ENCODE peak calls at places on chromosomes 13 and 19, in eight cellular contexts. N is body of pancreas, O is PC-3, D is endodermal cell, C is IMR-90, J is small intestine, Q is lower lobe of right lung, K is ovary. M is an unnamed sample.

GRCh38 chr13:41136396-41137031 is 3.9 kb upstream of the KBTBD6 start:
- DNase-seq in N (no peak), O (peak; percentile 13), D (no peak), C (no peak), J (no peak), Q (no peak), K (no peak), M (no peak)

GRCh38 chr19:54329476-54330165 is 9.3 kb downstream of the LILRA4 start:
- DNase-seq in N (no peak), O (no peak), D (no peak), C (no peak), J (no peak), Q (peak; percentile 10), K (no peak), M (no peak)

GRCh38 chr19:4390017-4390861 is 10.1 kb downstream of the SH3GL1 start:
- DNase-seq in N (peak; percentile 59), O (no peak), D (peak; percentile 94), C (peak; percentile 56), J (no peak), Q (peak; percentile 46), K (peak; percentile 37), M (no peak)

GRCh38 chr19:40274585-40275544 is 10.3 kb downstream of the AKT2 start:
- DNase-seq in N (no peak), O (no peak), D (no peak), C (no peak), J (no peak), Q (no peak), K (no peak), M (no peak)

GRCh38 chr13:20137875-20138274 is 23.0 kb downstream of the GJA3 start:
- DNase-seq in N (no peak), O (no peak), D (no peak), C (no peak), J (no peak), Q (no peak), K (no peak), M (no peak)

GRCh38 chr19:11324079-11324661 is 15.3 kb downstream of the RAB3D start:
- DNase-seq in N (peak; percentile 84), O (peak; percentile 57), D (no peak), C (peak; percentile 94), J (peak; percentile 65), Q (peak; percentile 89), K (peak; percentile 84), M (no peak)

GRCh38 chr19:3374369-3375112 is 8.2 kb downstream of the NFIC start:
- DNase-seq in N (peak; percentile 96), O (no peak), D (no peak), C (no peak), J (no peak), Q (no peak), K (peak; percentile 71), M (no peak)

GRCh38 chr13:49853535-49853934 is 61.1 kb upstream of the KPNA3 start:
- DNase-seq in N (no peak), O (no peak), D (no peak), C (no peak), J (no peak), Q (no peak), K (no peak), M (no peak)

GRCh38 chr19:49488046-49488862 is 846 bp downstream of the RPL13A start:
- DNase-seq in N (no peak), O (no peak), D (peak; percentile 76), C (no peak), J (no peak), Q (no peak), K (no peak), M (no peak)

GRCh38 chr13:110334841-110335490 is 27.9 kb downstream of the COL4A2 start:
- DNase-seq in N (no peak), O (no peak), D (no peak), C (no peak), J (no peak), Q (no peak), K (no peak), M (no peak)

GRCh38 chr19:29668746-29669609 is 3.7 kb downstream of the PLEKHF1 start:
- DNase-seq in N (no peak), O (no peak), D (no peak), C (no peak), J (no peak), Q (no peak), K (no peak), M (no peak)

GRCh38 chr13:97308735-97309429 is 86.7 kb downstream of the MBNL2 start:
- DNase-seq in N (no peak), O (peak; percentile 44), D (no peak), C (peak; percentile 34), J (no peak), Q (no peak), K (no peak), M (no peak)

GRCh38 chr13:105037064-105037463 is 1498.4 kb downstream of the EFNB2 start:
- DNase-seq in N (no peak), O (peak; percentile 23), D (no peak), C (no peak), J (no peak), Q (no peak), K (no peak), M (no peak)

GRCh38 chr13:44651209-44651608 is 75.1 kb upstream of the TSC22D1 start:
- DNase-seq in N (no peak), O (no peak), D (no peak), C (no peak), J (no peak), Q (no peak), K (no peak), M (no peak)

GRCh38 chr13:44938854-44939253 is 50.4 kb downstream of the NUFIP1 start:
- DNase-seq in N (no peak), O (no peak), D (no peak), C (no peak), J (no peak), Q (no peak), K (no peak), M (no peak)

GRCh38 chr13:51832471-51833152 is 12.4 kb downstream of the TMEM272 start:
- DNase-seq in N (peak; percentile 51), O (peak; percentile 17), D (peak; percentile 68), C (peak; percentile 8), J (no peak), Q (no peak), K (no peak), M (peak; percentile 19)

GRCh38 chr19:45883586-45883880 is 2.4 kb downstream of the IRF2BP1 start:
- DNase-seq in N (no peak), O (no peak), D (peak; percentile 50), C (no peak), J (no peak), Q (no peak), K (no peak), M (no peak)

GRCh38 chr19:45879971-45880370 is 6.0 kb downstream of the IRF2BP1 start:
- DNase-seq in N (no peak), O (no peak), D (no peak), C (no peak), J (no peak), Q (no peak), K (no peak), M (no peak)

GRCh38 chr19:45881082-45881908 is 4.6 kb downstream of the IRF2BP1 start:
- DNase-seq in N (peak; percentile 77), O (no peak), D (peak; percentile 56), C (no peak), J (peak; percentile 36), Q (no peak), K (no peak), M (no peak)

GRCh38 chr19:45882652-45883585 is 3.0 kb downstream of the IRF2BP1 start:
- DNase-seq in N (peak; percentile 99), O (peak; percentile 85), D (peak; percentile 98), C (peak; percentile 82), J (peak; percentile 91), Q (peak; percentile 90), K (peak; percentile 82), M (peak; percentile 73)

GRCh38 chr19:45881909-45882528 is 3.9 kb downstream of the IRF2BP1 start:
- DNase-seq in N (peak; percentile 90), O (no peak), D (peak; percentile 91), C (no peak), J (peak; percentile 76), Q (no peak), K (no peak), M (no peak)
- H3K4me1 ChIP-seq in N (peaks cover 86% of the 10 kb centered on the region), O (peaks cover 20% of the 10 kb centered on the region), D (peaks cover 6% of the 10 kb centered on the region), C (peaks cover 9% of the 10 kb centered on the region), J (peaks cover 8% of the 10 kb centered on the region), Q (peaks cover 45% of the 10 kb centered on the region), K (peaks cover 21% of the 10 kb centered on the region), M (peaks cover 35% of the 10 kb centered on the region)

DNA sequence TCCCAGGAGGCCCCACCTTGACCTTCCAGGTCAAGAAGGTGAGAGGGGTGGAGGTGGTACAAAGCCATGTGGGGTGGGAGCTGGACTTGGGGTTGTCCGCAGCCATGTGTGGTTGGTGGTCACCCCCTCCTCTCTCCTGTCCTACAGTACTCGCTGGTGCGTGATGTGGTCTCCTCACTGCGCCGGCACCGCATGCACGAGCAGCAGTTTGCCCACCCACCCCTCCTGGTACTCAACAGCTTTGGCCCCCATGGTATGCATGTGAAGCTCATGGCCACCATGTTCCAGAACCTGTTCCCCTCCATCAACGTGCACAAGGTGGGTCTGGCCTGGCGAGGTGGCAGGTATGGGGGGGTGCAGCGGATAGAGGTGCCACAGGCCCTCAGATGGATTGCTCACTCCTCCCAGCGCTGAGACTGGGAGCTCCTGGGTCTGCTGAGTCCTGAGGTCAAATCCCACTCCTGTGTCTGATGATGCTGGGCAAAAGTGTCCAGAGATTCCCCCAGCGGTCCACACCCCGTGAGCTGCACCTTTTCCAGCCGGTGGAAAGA is 1.7 kb downstream of the PPAN start:
- DNase-seq in N (no peak), O (no peak), D (no peak), C (no peak), J (no peak), Q (no peak), K (no peak), M (no peak)
- H3K4me3 ChIP-seq in N (no peak overlapping the region), O (peak overlapping the region; percentile 88), D (no peak overlapping the region), C (no peak overlapping the region), J (no peak overlapping the region), Q (no peak overlapping the region), K (no peak overlapping the region), M (no peak overlapping the region)

GRCh38 chr19:6125571-6125989 is 9.9 kb upstream of the ACSBG2 start:
- DNase-seq in N (peak; percentile 79), O (peak; percentile 95), D (peak; percentile 84), C (peak; percentile 77), J (peak; percentile 85), Q (peak; percentile 66), K (peak; percentile 53), M (peak; percentile 43)
- H3K4me1 ChIP-seq in N (no peaks in the 10 kb centered on the region), O (no peaks in the 10 kb centered on the region), D (no peaks in the 10 kb centered on the region), C (no peaks in the 10 kb centered on the region), J (no peaks in the 10 kb centered on the region), Q (no peaks in the 10 kb centered on the region), K (no peaks in the 10 kb centered on the region), M (no peaks in the 10 kb centered on the region)

DNA sequence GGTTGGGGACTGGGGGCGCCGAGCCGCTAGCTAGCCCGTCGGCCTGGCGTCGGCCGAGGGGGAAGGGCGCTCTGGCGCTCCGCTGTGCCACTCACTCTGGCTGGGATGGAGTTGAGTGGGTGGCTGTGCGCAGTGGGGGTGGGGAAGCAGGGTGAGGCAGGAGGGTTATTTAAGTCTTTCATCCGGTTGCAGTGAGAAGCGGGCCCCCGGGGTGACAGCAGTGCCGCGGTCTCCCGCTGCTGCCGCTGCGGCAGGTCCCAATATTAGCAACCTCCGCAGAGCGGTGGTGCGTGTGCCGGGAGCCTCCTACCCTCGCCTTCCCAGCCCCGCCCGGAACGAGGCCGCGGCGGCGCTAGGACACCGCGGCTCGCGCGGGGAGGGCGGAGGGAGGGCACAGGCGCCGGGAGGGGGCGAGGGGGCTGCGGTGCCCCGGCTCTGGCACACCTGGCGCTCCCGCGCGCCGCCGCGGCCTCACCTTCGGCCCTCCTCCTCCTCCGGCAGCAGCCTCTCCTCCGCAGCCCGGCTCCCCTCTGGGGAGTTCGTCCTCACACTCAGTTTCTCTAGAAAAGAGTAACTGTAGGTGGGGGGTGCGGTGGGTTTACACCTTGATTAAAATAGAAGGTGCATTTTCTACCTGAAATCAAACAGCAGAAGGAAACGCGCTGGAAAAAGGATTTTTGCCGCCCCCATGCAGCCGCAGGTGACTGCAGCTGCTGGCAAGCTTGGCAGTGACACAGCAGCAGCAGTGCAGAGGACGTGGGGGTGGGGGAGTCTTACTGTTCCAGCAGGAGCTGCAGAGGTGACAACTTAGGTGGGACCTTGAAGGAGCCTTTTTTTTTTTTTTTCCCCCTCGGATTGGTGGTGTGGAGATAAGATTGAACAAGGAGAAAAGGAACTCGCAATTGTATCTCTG is 4.5 kb downstream of the FGF9 start:
- DNase-seq in N (peak; percentile 66), O (no peak), D (peak; percentile 74), C (no peak), J (peak; percentile 40), Q (peak; percentile 50), K (no peak), M (peak; percentile 7)
- H3K4me3 ChIP-seq in N (peak overlapping the region; percentile 38), O (no peak overlapping the region), D (peak overlapping the region; percentile 71), C (peak overlapping the region; percentile 46), J (peak overlapping the region; percentile 56), Q (peak overlapping the region; percentile 72), K (peak overlapping the region; percentile 61), M (peak overlapping the region; percentile 86)